ENCODE peak calls at places on chromosomes 4 and X, in nine cellular contexts. E is H1; D is cardiac muscle cell; R is MM.1S; T is naive thymus-derived CD4-positive, alpha-beta T cell; K is heart left ventricle; G is body of pancreas; S is endothelial cell of umbilical vein; F is IMR-90. C is an unnamed sample.
A peak's percentile ranks its signal among the peaks of the same experiment; 100 is the strongest.

GRCh38 chr4:102447413-102447812 is 53.7 kb upstream of the NFKB1 start:
- DNase-seq in D (no peak), T (no peak), G (no peak), R (peak; percentile 89), E (no peak), F (no peak), S (no peak), K (no peak), C (no peak)

GRCh38 chr4:14726441-14727405 is 275.6 kb upstream of the CPEB2 start:
- DNase-seq in S (no peak), E (no peak), T (no peak), R (peak; percentile 86), G (peak; percentile 67), D (no peak), K (no peak), F (peak; percentile 35), C (no peak)

GRCh38 chr4:54439831-54440243 is 210.7 kb downstream of the PDGFRA start:
- DNase-seq in K (no peak), D (no peak), R (no peak), S (peak; percentile 32), E (no peak), T (no peak), G (peak; percentile 17), F (peak; percentile 41), C (peak; percentile 44)

GRCh38 chr4:73067971-73068394 is 1.5 kb downstream of the COX18 start:
- DNase-seq in E (no peak), G (no peak), S (no peak), F (peak; percentile 12), R (no peak), T (no peak), D (no peak), K (no peak), C (no peak)

GRCh38 chrX:31349515-31349914 is 277.7 kb upstream of the FTHL17 start:
- DNase-seq in G (no peak), F (no peak), T (no peak), R (no peak), E (no peak), S (no peak), K (no peak), D (no peak), C (no peak)

GRCh38 chr4:119238068-119238722 is 25.7 kb downstream of the USP53 start:
- DNase-seq in T (no peak), G (no peak), D (no peak), K (no peak), F (peak; percentile 20), E (no peak), S (peak; percentile 69), R (peak; percentile 9), C (no peak)

GRCh38 chr4:177070533-177070932 is 239.1 kb upstream of the NEIL3 start:
- DNase-seq in F (peak; percentile 40), E (no peak), T (no peak), G (no peak), D (no peak), K (no peak), R (no peak), S (no peak), C (no peak)

GRCh38 chrX:7147431-7147977 is at the start of gene STS:
- DNase-seq in R (peak; percentile 39), E (no peak), T (no peak), F (peak; percentile 14), S (peak; percentile 11), K (peak; percentile 68), G (peak; percentile 51), D (peak; percentile 70), C (peak; percentile 33)

GRCh38 chr4:151420408-151420807 is 11.4 kb downstream of the FHIP1A start:
- DNase-seq in T (no peak), K (no peak), G (no peak), R (no peak), D (no peak), S (peak; percentile 18), E (no peak), F (no peak), C (no peak)

GRCh38 chrX:11143931-11144678 is 33.0 kb downstream of the HCCS start:
- DNase-seq in K (no peak), T (peak; percentile 62), R (peak; percentile 65), E (no peak), G (peak; percentile 74), S (peak; percentile 75), F (peak; percentile 79), D (peak; percentile 77), C (peak; percentile 60)

GRCh38 chr4:74444891-74445642 is at the start of gene AREG:
- DNase-seq in F (peak; percentile 41), K (peak; percentile 86), E (peak; percentile 44), R (peak; percentile 89), S (peak; percentile 70), T (peak; percentile 94), D (peak; percentile 75), G (peak; percentile 71), C (peak; percentile 88)

GRCh38 chr4:42371306-42372063 is 25.8 kb upstream of the SHISA3 start:
- DNase-seq in K (no peak), D (peak; percentile 56), S (peak; percentile 79), F (peak; percentile 60), T (peak; percentile 3), E (no peak), G (no peak), R (peak; percentile 59), C (no peak)

GRCh38 chrX:135632353-135632752 is 81.1 kb upstream of the CT45A1 start:
- DNase-seq in T (no peak), D (no peak), E (no peak), K (no peak), G (no peak), R (peak; percentile 68), F (no peak), S (no peak), C (no peak)

GRCh38 chr4:10762541-10762940 is 78.0 kb upstream of the CLNK start:
- DNase-seq in G (no peak), F (peak; percentile 91), D (peak; percentile 6), S (no peak), R (no peak), K (no peak), T (no peak), E (no peak), C (no peak)

GRCh38 chr4:48315728-48316630 is 25.4 kb upstream of the SLAIN2 start:
- DNase-seq in T (peak; percentile 53), R (peak; percentile 44), K (no peak), F (peak; percentile 73), S (peak; percentile 64), D (peak; percentile 44), G (no peak), E (no peak), C (no peak)

GRCh38 chr4:81136161-81136910 is 78.7 kb downstream of the PRKG2 start:
- DNase-seq in E (no peak), F (peak; percentile 95), K (no peak), S (no peak), T (no peak), G (no peak), R (no peak), D (no peak), C (no peak)

GRCh38 chr4:7013171-7013570 is 30.0 kb upstream of the TADA2B start:
- DNase-seq in G (no peak), S (no peak), D (no peak), F (no peak), R (no peak), E (no peak), K (no peak), T (no peak), C (no peak)

DNA sequence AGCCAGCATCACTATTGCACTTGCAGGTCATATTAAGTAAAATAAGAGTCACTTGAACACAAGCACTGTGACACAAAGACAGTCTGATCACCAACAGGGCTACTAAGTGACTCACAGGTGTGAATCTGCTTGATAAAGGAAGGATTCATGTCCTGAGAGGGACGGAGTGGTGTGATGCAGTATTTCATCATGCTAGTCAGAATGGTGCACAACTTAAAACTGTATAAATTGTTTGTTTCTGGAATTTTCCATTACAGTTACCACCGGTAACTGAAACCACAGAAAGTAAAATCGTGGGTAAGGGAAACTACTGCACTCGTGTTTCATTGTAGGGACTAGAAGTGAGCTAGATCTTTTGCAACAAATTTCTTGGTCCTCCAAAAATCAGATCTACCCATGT is 109.7 kb downstream of the ELOVL6 start:
- DNase-seq in T (no peak), S (no peak), D (no peak), R (peak; percentile 32), G (no peak), E (no peak), F (peak; percentile 76), K (no peak), C (no peak)
- H3K27ac ChIP-seq in T (no peak overlapping the region), S (no peak overlapping the region), D (no peak overlapping the region), R (no peak overlapping the region), G (no peak overlapping the region), E (no peak overlapping the region), F (no peak overlapping the region), K (no peak overlapping the region), C (no peak overlapping the region)

DNA sequence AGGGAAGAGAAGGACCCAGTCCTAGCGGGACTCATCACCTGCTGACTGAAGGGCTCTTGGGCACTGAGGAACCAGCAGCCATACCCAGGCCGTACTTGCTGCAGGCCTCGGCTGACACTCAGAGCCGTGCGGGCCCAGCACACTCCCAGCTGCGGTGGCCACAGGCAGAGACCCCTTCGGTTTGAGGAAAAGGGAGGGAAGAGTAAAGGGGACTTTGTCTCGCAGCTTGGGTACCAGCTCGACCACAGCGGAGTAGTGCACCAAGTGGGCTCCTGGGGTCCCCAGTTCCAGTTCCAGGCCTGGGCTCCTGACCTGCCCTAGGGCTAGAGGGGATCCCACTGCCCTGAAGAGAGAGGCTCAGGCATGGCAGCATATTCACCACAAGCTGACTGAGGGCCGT is 17.9 kb upstream of the OPN1LW start:
- DNase-seq in R (no peak), F (no peak), D (no peak), G (no peak), K (no peak), T (no peak), E (no peak), S (no peak), C (no peak)
- H3K27ac ChIP-seq in R (no peak overlapping the region), F (no peak overlapping the region), D (no peak overlapping the region), G (no peak overlapping the region), K (no peak overlapping the region), T (no peak overlapping the region), E (no peak overlapping the region), S (no peak overlapping the region), C (no peak overlapping the region)

GRCh38 chr4:107718351-107718965 is 1.6 kb downstream of the PAPSS1 start:
- DNase-seq in G (no peak), K (no peak), E (no peak), R (peak; percentile 81), D (no peak), S (no peak), T (no peak), F (no peak), C (no peak)
- H3K27ac ChIP-seq in G (no peak overlapping the region), K (no peak overlapping the region), E (no peak overlapping the region), R (peak overlapping the region; percentile 90), D (no peak overlapping the region), S (no peak overlapping the region), T (no peak overlapping the region), F (no peak overlapping the region), C (no peak overlapping the region)

GRCh38 chr4:29734785-29735184 is 985.4 kb upstream of the PCDH7 start:
- DNase-seq in R (no peak), K (no peak), F (no peak), S (no peak), E (no peak), D (no peak), T (no peak), G (no peak), C (no peak)
- H3K27ac ChIP-seq in R (no peak overlapping the region), K (no peak overlapping the region), F (no peak overlapping the region), S (no peak overlapping the region), E (no peak overlapping the region), D (no peak overlapping the region), T (no peak overlapping the region), G (no peak overlapping the region), C (no peak overlapping the region)

DNA sequence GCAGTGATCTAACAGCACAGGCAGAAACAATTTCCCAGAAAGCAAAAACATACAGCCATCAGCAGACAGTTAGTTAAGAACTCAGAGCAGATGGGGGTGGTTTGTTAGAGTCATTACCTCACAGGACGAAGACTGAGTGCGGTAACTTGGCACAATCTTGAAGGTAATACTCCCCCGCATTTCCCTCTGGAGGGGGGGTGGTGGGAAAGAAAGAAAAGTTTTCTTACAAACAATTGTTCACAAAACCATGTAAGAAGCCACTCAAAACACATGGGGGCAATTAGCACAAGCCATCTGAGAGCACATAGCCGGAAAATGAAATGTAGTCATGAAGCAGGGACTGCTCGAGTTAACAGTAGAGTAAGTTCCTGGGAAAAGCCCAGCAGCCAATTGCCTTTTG is 112.5 kb downstream of the NYX start:
- DNase-seq in S (peak; percentile 82), T (peak; percentile 5), E (no peak), F (peak; percentile 95), D (no peak), G (no peak), K (no peak), R (no peak), C (no peak)
- H3K27ac ChIP-seq in S (peak overlapping the region; percentile 43), T (no peak overlapping the region), E (no peak overlapping the region), F (peak overlapping the region; percentile 56), D (peak overlapping the region; percentile 75), G (no peak overlapping the region), K (peak overlapping the region; percentile 64), R (no peak overlapping the region), C (peak overlapping the region; percentile 31)